ENCODE peak calls at places on chromosomes 6 and 20, in four cellular contexts. One of them, this sample, is unnamed.

GRCh38 chr20:21632031-21632430 is 73.4 kb upstream of the PAX1 start:
- DNase-seq in BJ: no peak
- DNase-seq in OCI-LY7: no peak
- DNase-seq in effector memory CD8-positive, alpha-beta T cell: no peak
- DNase-seq in this sample: no peak

GRCh38 chr6:138101946-138102731 is 5.1 kb downstream of the PERP start:
- DNase-seq in OCI-LY7: no peak
- DNase-seq in effector memory CD8-positive, alpha-beta T cell: no peak
- DNase-seq in BJ: no peak
- DNase-seq in this sample: no peak

GRCh38 chr6:48318670-48319069 is 207.7 kb upstream of the PTCHD4 start:
- DNase-seq in OCI-LY7: no peak
- DNase-seq in effector memory CD8-positive, alpha-beta T cell: no peak
- DNase-seq in BJ: no peak
- DNase-seq in this sample: no peak

GRCh38 chr6:32439708-32440214 is at the start of gene HLA-DRA:
- DNase-seq in OCI-LY7: peak
- DNase-seq in BJ: peak
- DNase-seq in effector memory CD8-positive, alpha-beta T cell: peak
- DNase-seq in this sample: peak

GRCh38 chr6:159943965-159944598 is 24.8 kb upstream of the IGF2R start:
- DNase-seq in effector memory CD8-positive, alpha-beta T cell: no peak
- DNase-seq in BJ: no peak
- DNase-seq in OCI-LY7: no peak
- DNase-seq in this sample: no peak

GRCh38 chr6:81812416-81812815 is 59.9 kb upstream of the TENT5A start:
- DNase-seq in BJ: no peak
- DNase-seq in OCI-LY7: no peak
- DNase-seq in effector memory CD8-positive, alpha-beta T cell: no peak
- DNase-seq in this sample: no peak

GRCh38 chr6:56752009-56752408 is 109.3 kb upstream of the DST start:
- DNase-seq in OCI-LY7: no peak
- DNase-seq in effector memory CD8-positive, alpha-beta T cell: no peak
- DNase-seq in BJ: no peak
- DNase-seq in this sample: no peak

GRCh38 chr6:99887066-99887465 is 107.0 kb downstream of the MCHR2 start:
- DNase-seq in effector memory CD8-positive, alpha-beta T cell: no peak
- DNase-seq in OCI-LY7: no peak
- DNase-seq in BJ: no peak
- DNase-seq in this sample: no peak

GRCh38 chr6:116536216-116536621 is 9.3 kb downstream of the TRAPPC3L start:
- DNase-seq in BJ: no peak
- DNase-seq in effector memory CD8-positive, alpha-beta T cell: peak
- DNase-seq in OCI-LY7: peak
- DNase-seq in this sample: peak

GRCh38 chr20:57708694-57709673 is 831 bp downstream of the PMEPA1 start:
- DNase-seq in effector memory CD8-positive, alpha-beta T cell: peak
- DNase-seq in OCI-LY7: no peak
- DNase-seq in BJ: no peak
- DNase-seq in this sample: peak

GRCh38 chr20:44650777-44651493 is 564 bp downstream of the ADA start:
- DNase-seq in BJ: no peak
- DNase-seq in effector memory CD8-positive, alpha-beta T cell: peak
- DNase-seq in OCI-LY7: peak
- DNase-seq in this sample: no peak

GRCh38 chr6:161476711-161477110 is 202.8 kb upstream of the AGPAT4 start:
- DNase-seq in OCI-LY7: no peak
- DNase-seq in effector memory CD8-positive, alpha-beta T cell: no peak
- DNase-seq in BJ: peak
- DNase-seq in this sample: no peak

GRCh38 chr6:80622641-80623040 is 516.2 kb downstream of the BCKDHB start:
- DNase-seq in BJ: no peak
- DNase-seq in effector memory CD8-positive, alpha-beta T cell: no peak
- DNase-seq in OCI-LY7: no peak
- DNase-seq in this sample: no peak

GRCh38 chr6:157258878-157259277 is 64.4 kb downstream of the TMEM242 start:
- DNase-seq in effector memory CD8-positive, alpha-beta T cell: peak
- DNase-seq in BJ: no peak
- DNase-seq in OCI-LY7: no peak
- DNase-seq in this sample: no peak

GRCh38 chr6:50820590-50821234 is 2.0 kb downstream of the TFAP2B start:
- DNase-seq in BJ: no peak
- DNase-seq in effector memory CD8-positive, alpha-beta T cell: no peak
- DNase-seq in OCI-LY7: no peak
- DNase-seq in this sample: no peak

GRCh38 chr6:149065658-149066556 is 251.6 kb upstream of the TAB2 start:
- DNase-seq in effector memory CD8-positive, alpha-beta T cell: peak
- DNase-seq in OCI-LY7: peak
- DNase-seq in BJ: no peak
- DNase-seq in this sample: peak

GRCh38 chr20:44743916-44744655 is 1.6 kb upstream of the KCNK15 start:
- DNase-seq in BJ: no peak
- DNase-seq in effector memory CD8-positive, alpha-beta T cell: no peak
- DNase-seq in OCI-LY7: no peak
- DNase-seq in this sample: no peak

GRCh38 chr20:4076033-4076432 is 60.7 kb upstream of the RNF24 start:
- DNase-seq in OCI-LY7: no peak
- DNase-seq in effector memory CD8-positive, alpha-beta T cell: no peak
- DNase-seq in BJ: no peak
- DNase-seq in this sample: no peak

GRCh38 chr6:170129691-170130171 is 161.1 kb downstream of the DLL1 start:
- DNase-seq in BJ: no peak
- DNase-seq in OCI-LY7: no peak
- DNase-seq in effector memory CD8-positive, alpha-beta T cell: no peak
- DNase-seq in this sample: no peak

GRCh38 chr6:170036916-170037315 is 254.0 kb downstream of the DLL1 start:
- DNase-seq in OCI-LY7: no peak
- DNase-seq in effector memory CD8-positive, alpha-beta T cell: no peak
- DNase-seq in BJ: no peak
- DNase-seq in this sample: no peak

GRCh38 chr6:140485740-140486467 is 1111.5 kb upstream of the CITED2 start:
- DNase-seq in BJ: peak
- DNase-seq in effector memory CD8-positive, alpha-beta T cell: no peak
- DNase-seq in OCI-LY7: no peak
- DNase-seq in this sample: no peak

GRCh38 chr6:31736026-31736767 is at the start of gene CLIC1:
- DNase-seq in effector memory CD8-positive, alpha-beta T cell: peak
- DNase-seq in OCI-LY7: peak
- DNase-seq in BJ: peak
- DNase-seq in this sample: peak

GRCh38 chr6:107711953-107712522 is 112.1 kb downstream of the SCML4 start:
- DNase-seq in OCI-LY7: no peak
- DNase-seq in effector memory CD8-positive, alpha-beta T cell: no peak
- DNase-seq in BJ: no peak
- DNase-seq in this sample: no peak

GRCh38 chr6:142570221-142570671 is 268.4 kb downstream of the ADGRG6 start:
- DNase-seq in BJ: peak
- DNase-seq in OCI-LY7: no peak
- DNase-seq in effector memory CD8-positive, alpha-beta T cell: no peak
- DNase-seq in this sample: no peak

GRCh38 chr6:7765575-7766325 is 39.9 kb downstream of the BMP6 start:
- DNase-seq in BJ: no peak
- DNase-seq in OCI-LY7: no peak
- DNase-seq in effector memory CD8-positive, alpha-beta T cell: no peak
- DNase-seq in this sample: no peak

This sample was measured in naive B cell.